ENCODE peak calls at places on chromosomes 2 and 18, in six cellular contexts. One of them, this sample, is unnamed.

GRCh38 chr2:181742908-181743722 is 62.8 kb upstream of the NEUROD1 start:
- DNase-seq in Panc1: peak; percentile 47
- DNase-seq in GM23338: peak; percentile 60
- DNase-seq in upper lobe of left lung: peak; percentile 33
- DNase-seq in endothelial cell of umbilical vein: peak; percentile 83
- DNase-seq in SK-N-SH: peak; percentile 35
- DNase-seq in this sample: peak; percentile 5

GRCh38 chr2:45763256-45763655 is 111.8 kb downstream of the PRKCE start:
- DNase-seq in Panc1: no peak
- DNase-seq in GM23338: no peak
- DNase-seq in upper lobe of left lung: no peak
- DNase-seq in endothelial cell of umbilical vein: no peak
- DNase-seq in SK-N-SH: no peak
- DNase-seq in this sample: no peak

GRCh38 chr2:104658149-104658839 is 195.6 kb upstream of the POU3F3 start:
- DNase-seq in Panc1: no peak
- DNase-seq in GM23338: peak; percentile 81
- DNase-seq in upper lobe of left lung: peak; percentile 63
- DNase-seq in endothelial cell of umbilical vein: no peak
- DNase-seq in SK-N-SH: peak; percentile 37
- DNase-seq in this sample: peak; percentile 82

GRCh38 chr2:121539722-121540469 is 9.2 kb downstream of the RNU4ATAC start:
- DNase-seq in Panc1: no peak
- DNase-seq in GM23338: no peak
- DNase-seq in upper lobe of left lung: no peak
- DNase-seq in endothelial cell of umbilical vein: no peak
- DNase-seq in SK-N-SH: no peak
- DNase-seq in this sample: no peak

GRCh38 chr2:44928660-44929471 is 12.6 kb upstream of the SIX3 start:
- DNase-seq in Panc1: no peak
- DNase-seq in GM23338: peak; percentile 72
- DNase-seq in upper lobe of left lung: no peak
- DNase-seq in endothelial cell of umbilical vein: no peak
- DNase-seq in SK-N-SH: peak; percentile 45
- DNase-seq in this sample: no peak

GRCh38 chr2:241066893-241067341 is 35.2 kb downstream of the MTERF4 start:
- DNase-seq in Panc1: no peak
- DNase-seq in GM23338: peak; percentile 79
- DNase-seq in upper lobe of left lung: no peak
- DNase-seq in endothelial cell of umbilical vein: no peak
- DNase-seq in SK-N-SH: peak; percentile 32
- DNase-seq in this sample: no peak

GRCh38 chr18:62883937-62884735 is 168.8 kb downstream of the PHLPP1 start:
- DNase-seq in Panc1: no peak
- DNase-seq in GM23338: peak; percentile 34
- DNase-seq in upper lobe of left lung: no peak
- DNase-seq in endothelial cell of umbilical vein: peak; percentile 34
- DNase-seq in SK-N-SH: no peak
- DNase-seq in this sample: no peak

GRCh38 chr2:77147154-77147553 is 375.0 kb downstream of the LRRTM4 start:
- DNase-seq in Panc1: no peak
- DNase-seq in GM23338: no peak
- DNase-seq in upper lobe of left lung: no peak
- DNase-seq in endothelial cell of umbilical vein: no peak
- DNase-seq in SK-N-SH: peak; percentile 5
- DNase-seq in this sample: no peak

GRCh38 chr2:128306931-128307460 is 11.7 kb downstream of the HS6ST1 start:
- DNase-seq in Panc1: no peak
- DNase-seq in GM23338: no peak
- DNase-seq in upper lobe of left lung: no peak
- DNase-seq in endothelial cell of umbilical vein: no peak
- DNase-seq in SK-N-SH: no peak
- DNase-seq in this sample: no peak

GRCh38 chr2:101781326-101781725 is 83.8 kb downstream of the MAP4K4 start:
- DNase-seq in Panc1: no peak
- DNase-seq in GM23338: no peak
- DNase-seq in upper lobe of left lung: peak; percentile 51
- DNase-seq in endothelial cell of umbilical vein: no peak
- DNase-seq in SK-N-SH: no peak
- DNase-seq in this sample: peak; percentile 81

GRCh38 chr2:120346667-120347358 is 877 bp downstream of the INHBB start:
- DNase-seq in Panc1: no peak
- DNase-seq in GM23338: peak; percentile 55
- DNase-seq in upper lobe of left lung: no peak
- DNase-seq in endothelial cell of umbilical vein: peak; percentile 13
- DNase-seq in SK-N-SH: peak; percentile 66
- DNase-seq in this sample: no peak

GRCh38 chr2:85095094-85095493 is 38.1 kb upstream of the TCF7L1 start:
- DNase-seq in Panc1: no peak
- DNase-seq in GM23338: no peak
- DNase-seq in upper lobe of left lung: no peak
- DNase-seq in endothelial cell of umbilical vein: no peak
- DNase-seq in SK-N-SH: no peak
- DNase-seq in this sample: no peak

GRCh38 chr2:196131384-196131861 is 40.0 kb downstream of the STK17B start:
- DNase-seq in Panc1: peak; percentile 45
- DNase-seq in GM23338: peak; percentile 81
- DNase-seq in upper lobe of left lung: peak; percentile 47
- DNase-seq in endothelial cell of umbilical vein: peak; percentile 18
- DNase-seq in SK-N-SH: peak; percentile 7
- DNase-seq in this sample: peak; percentile 83

GRCh38 chr2:204551464-204551863 is 6.2 kb downstream of the PARD3B start:
- DNase-seq in Panc1: no peak
- DNase-seq in GM23338: no peak
- DNase-seq in upper lobe of left lung: no peak
- DNase-seq in endothelial cell of umbilical vein: no peak
- DNase-seq in SK-N-SH: no peak
- DNase-seq in this sample: no peak

GRCh38 chr2:110691612-110692258 is 13.9 kb upstream of the BUB1 start:
- DNase-seq in Panc1: no peak
- DNase-seq in GM23338: no peak
- DNase-seq in upper lobe of left lung: no peak
- DNase-seq in endothelial cell of umbilical vein: no peak
- DNase-seq in SK-N-SH: no peak
- DNase-seq in this sample: no peak

GRCh38 chr2:109322111-109322510 is 193.1 kb downstream of the SH3RF3 start:
- DNase-seq in Panc1: no peak
- DNase-seq in GM23338: no peak
- DNase-seq in upper lobe of left lung: peak; percentile 72
- DNase-seq in endothelial cell of umbilical vein: peak; percentile 87
- DNase-seq in SK-N-SH: no peak
- DNase-seq in this sample: no peak

GRCh38 chr18:61946449-61946848 is 53.6 kb upstream of the RNF152 start:
- DNase-seq in Panc1: no peak
- DNase-seq in GM23338: no peak
- DNase-seq in upper lobe of left lung: no peak
- DNase-seq in endothelial cell of umbilical vein: no peak
- DNase-seq in SK-N-SH: no peak
- DNase-seq in this sample: no peak

GRCh38 chr2:240143801-240144648 is 3.6 kb upstream of the OTOS start:
- DNase-seq in Panc1: peak; percentile 20
- DNase-seq in GM23338: peak; percentile 79
- DNase-seq in upper lobe of left lung: peak; percentile 67
- DNase-seq in endothelial cell of umbilical vein: peak; percentile 49
- DNase-seq in SK-N-SH: peak; percentile 92
- DNase-seq in this sample: peak; percentile 55

GRCh38 chr18:35179906-35180305 is 60.9 kb upstream of the ZNF397 start:
- DNase-seq in Panc1: no peak
- DNase-seq in GM23338: no peak
- DNase-seq in upper lobe of left lung: no peak
- DNase-seq in endothelial cell of umbilical vein: no peak
- DNase-seq in SK-N-SH: no peak
- DNase-seq in this sample: no peak

GRCh38 chr2:7031424-7032245 is 114.4 kb downstream of the RNF144A start:
- DNase-seq in Panc1: no peak
- DNase-seq in GM23338: no peak
- DNase-seq in upper lobe of left lung: peak; percentile 96
- DNase-seq in endothelial cell of umbilical vein: no peak
- DNase-seq in SK-N-SH: no peak
- DNase-seq in this sample: peak; percentile 41

GRCh38 chr2:226772389-226773179 is 27.0 kb downstream of the IRS1 start:
- DNase-seq in Panc1: no peak
- DNase-seq in GM23338: no peak
- DNase-seq in upper lobe of left lung: no peak
- DNase-seq in endothelial cell of umbilical vein: peak; percentile 13
- DNase-seq in SK-N-SH: no peak
- DNase-seq in this sample: peak; percentile 43

GRCh38 chr2:150133623-150134022 is 353.8 kb downstream of the RND3 start:
- DNase-seq in Panc1: peak; percentile 87
- DNase-seq in GM23338: no peak
- DNase-seq in upper lobe of left lung: no peak
- DNase-seq in endothelial cell of umbilical vein: peak; percentile 97
- DNase-seq in SK-N-SH: no peak
- DNase-seq in this sample: peak; percentile 1

GRCh38 chr18:22900558-22901183 is 32.5 kb upstream of the RBBP8 start:
- DNase-seq in Panc1: no peak
- DNase-seq in GM23338: no peak
- DNase-seq in upper lobe of left lung: no peak
- DNase-seq in endothelial cell of umbilical vein: no peak
- DNase-seq in SK-N-SH: no peak
- DNase-seq in this sample: no peak

GRCh38 chr2:215973954-215974699 is 39.2 kb downstream of the MREG start:
- DNase-seq in Panc1: no peak
- DNase-seq in GM23338: no peak
- DNase-seq in upper lobe of left lung: peak; percentile 62
- DNase-seq in endothelial cell of umbilical vein: no peak
- DNase-seq in SK-N-SH: no peak
- DNase-seq in this sample: peak; percentile 26

DNA sequence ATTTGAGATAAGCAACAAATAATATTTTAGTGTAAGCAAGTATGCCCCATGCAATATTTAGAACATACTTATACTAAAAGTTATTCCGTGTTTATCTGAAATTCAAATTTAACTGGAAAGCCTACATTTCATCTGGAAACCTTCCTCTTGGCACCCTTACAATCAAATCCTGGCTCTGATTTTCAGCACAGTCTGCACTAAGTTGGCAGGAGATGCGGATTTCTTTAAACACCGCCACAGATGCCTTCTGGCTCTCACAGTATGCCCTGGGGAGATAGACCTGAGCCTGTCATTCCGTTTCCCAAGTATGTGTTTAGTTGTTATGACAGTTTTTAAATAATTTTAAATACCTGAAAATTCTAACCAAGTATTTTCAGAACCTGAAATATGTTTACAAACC is 7.3 kb upstream of the MLPH start:
- DNase-seq in Panc1: no peak
- DNase-seq in GM23338: no peak
- DNase-seq in upper lobe of left lung: no peak
- DNase-seq in endothelial cell of umbilical vein: no peak
- DNase-seq in SK-N-SH: no peak
- DNase-seq in this sample: no peak
- TF ChIP-seq CTCF in Panc1: no peak
- TF ChIP-seq CTCF in GM23338: no peak
- TF ChIP-seq CTCF in upper lobe of left lung: no peak
- TF ChIP-seq CTCF in endothelial cell of umbilical vein: no peak
- TF ChIP-seq CTCF in SK-N-SH: no peak
- TF ChIP-seq CTCF in this sample: no peak

DNA sequence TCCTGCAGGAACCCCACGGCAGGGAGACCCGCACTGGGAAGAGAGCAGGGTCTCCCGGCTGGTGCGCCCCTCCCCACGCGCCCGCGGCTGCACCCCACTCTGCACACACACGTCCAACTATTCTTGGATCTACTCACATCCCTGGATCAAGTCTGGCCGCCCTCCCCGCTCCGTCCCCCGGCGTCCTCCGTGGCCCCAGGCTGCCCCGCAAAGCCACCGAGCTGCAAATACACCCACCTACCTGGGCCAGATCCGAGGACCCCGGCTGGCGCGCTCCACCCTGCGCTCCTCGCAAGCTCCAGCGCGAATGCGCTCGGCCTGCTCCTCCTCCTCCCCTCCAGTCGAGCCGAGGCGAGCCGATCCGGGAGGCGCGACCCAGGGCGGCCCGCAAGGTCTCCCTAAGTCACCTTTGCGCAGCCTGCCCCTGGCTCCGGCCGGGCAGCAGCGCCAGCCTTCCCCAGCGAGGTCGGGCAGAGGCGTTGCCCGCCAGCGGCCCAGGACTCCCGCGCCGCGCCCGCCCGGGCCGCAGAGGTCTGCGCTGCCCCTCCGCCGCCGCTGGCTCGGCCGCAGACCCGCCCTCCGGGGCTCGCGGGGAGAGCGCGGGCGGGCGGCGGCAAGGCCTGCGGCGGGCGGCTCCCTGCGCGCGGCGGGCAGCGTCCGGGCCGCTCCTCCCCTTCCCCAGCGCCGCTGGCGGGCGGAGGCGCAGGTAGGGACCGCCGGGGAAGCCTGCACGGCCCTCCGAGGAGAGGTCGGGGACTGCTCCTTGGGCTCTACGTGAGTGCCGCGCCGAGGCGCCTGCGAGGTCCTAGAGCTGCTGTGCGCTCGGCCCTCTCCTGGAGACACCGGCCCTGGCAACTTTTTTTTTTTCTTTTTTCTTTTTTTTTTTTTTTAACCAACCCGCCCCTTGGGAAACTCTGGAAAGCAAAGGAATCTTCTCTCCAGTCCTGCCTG is 126.0 kb downstream of the OSBPL1A start:
- DNase-seq in Panc1: no peak
- DNase-seq in GM23338: peak; percentile 94
- DNase-seq in upper lobe of left lung: peak; percentile 79
- DNase-seq in endothelial cell of umbilical vein: peak; percentile 78
- DNase-seq in SK-N-SH: peak; percentile 89
- DNase-seq in this sample: no peak
- TF ChIP-seq POLR2AphosphoS5 in Panc1: no peak
- TF ChIP-seq POLR2AphosphoS5 in GM23338: peak; percentile 20
- TF ChIP-seq POLR2AphosphoS5 in upper lobe of left lung: no peak
- TF ChIP-seq POLR2AphosphoS5 in endothelial cell of umbilical vein: no peak
- TF ChIP-seq POLR2AphosphoS5 in SK-N-SH: no peak
- TF ChIP-seq POLR2AphosphoS5 in this sample: no peak

GRCh38 chr18:42373584-42373983 is 418.6 kb downstream of the PIK3C3 start:
- DNase-seq in Panc1: no peak
- DNase-seq in GM23338: no peak
- DNase-seq in upper lobe of left lung: no peak
- DNase-seq in endothelial cell of umbilical vein: no peak
- DNase-seq in SK-N-SH: no peak
- DNase-seq in this sample: no peak
- TF ChIP-seq CTCF in Panc1: no peak
- TF ChIP-seq CTCF in GM23338: no peak
- TF ChIP-seq CTCF in upper lobe of left lung: no peak
- TF ChIP-seq CTCF in endothelial cell of umbilical vein: no peak
- TF ChIP-seq CTCF in SK-N-SH: no peak
- TF ChIP-seq CTCF in this sample: no peak

GRCh38 chr2:12819721-12820120 is 103.0 kb downstream of the TRIB2 start:
- DNase-seq in Panc1: no peak
- DNase-seq in GM23338: no peak
- DNase-seq in upper lobe of left lung: no peak
- DNase-seq in endothelial cell of umbilical vein: no peak
- DNase-seq in SK-N-SH: no peak
- DNase-seq in this sample: peak; percentile 59

GRCh38 chr2:12816379-12817306 is 99.9 kb downstream of the TRIB2 start:
- DNase-seq in Panc1: no peak
- DNase-seq in GM23338: no peak
- DNase-seq in upper lobe of left lung: no peak
- DNase-seq in endothelial cell of umbilical vein: no peak
- DNase-seq in SK-N-SH: no peak
- DNase-seq in this sample: no peak

GRCh38 chr2:12818416-12819097 is 101.8 kb downstream of the TRIB2 start:
- DNase-seq in Panc1: no peak
- DNase-seq in GM23338: no peak
- DNase-seq in upper lobe of left lung: no peak
- DNase-seq in endothelial cell of umbilical vein: no peak
- DNase-seq in SK-N-SH: no peak
- DNase-seq in this sample: no peak

GRCh38 chr2:12817870-12818269 is 101.1 kb downstream of the TRIB2 start:
- DNase-seq in Panc1: no peak
- DNase-seq in GM23338: no peak
- DNase-seq in upper lobe of left lung: no peak
- DNase-seq in endothelial cell of umbilical vein: no peak
- DNase-seq in SK-N-SH: no peak
- DNase-seq in this sample: no peak

GRCh38 chr2:12819098-12819465 is 102.3 kb downstream of the TRIB2 start:
- DNase-seq in Panc1: no peak
- DNase-seq in GM23338: peak; percentile 8
- DNase-seq in upper lobe of left lung: peak; percentile 70
- DNase-seq in endothelial cell of umbilical vein: peak; percentile 97
- DNase-seq in SK-N-SH: no peak
- DNase-seq in this sample: peak; percentile 78
- TF ChIP-seq POLR2AphosphoS5 in Panc1: no peak
- TF ChIP-seq POLR2AphosphoS5 in GM23338: no peak
- TF ChIP-seq POLR2AphosphoS5 in upper lobe of left lung: peak; percentile 94
- TF ChIP-seq POLR2AphosphoS5 in endothelial cell of umbilical vein: peak; percentile 76
- TF ChIP-seq POLR2AphosphoS5 in SK-N-SH: peak; percentile 66
- TF ChIP-seq POLR2AphosphoS5 in this sample: no peak

This sample was measured in HL-60.